ENCODE peak calls at places on chromosome 10, in five cellular contexts. One of them, this sample, is unnamed. For H3K36me3, the result is how much of the 10 kb centered on the place peaks cover.

GRCh38 chr10:34626158-34626557 is 188.9 kb downstream of the PARD3 start:
- DNase-seq in BE2C: no peak
- DNase-seq in psoas muscle: no peak
- DNase-seq in small intestine: no peak
- DNase-seq in Peyer's patch: no peak
- DNase-seq in this sample: no peak

GRCh38 chr10:4678023-4678950 is 147.7 kb upstream of the AKR1E2 start:
- DNase-seq in BE2C: no peak
- DNase-seq in psoas muscle: no peak
- DNase-seq in small intestine: peak
- DNase-seq in Peyer's patch: no peak
- DNase-seq in this sample: no peak

GRCh38 chr10:59622320-59622901 is 87.2 kb downstream of the SLC16A9 start:
- DNase-seq in BE2C: peak
- DNase-seq in psoas muscle: no peak
- DNase-seq in small intestine: peak
- DNase-seq in Peyer's patch: no peak
- DNase-seq in this sample: no peak

GRCh38 chr10:4825868-4826787 is at the start of gene AKR1E2:
- DNase-seq in BE2C: peak
- DNase-seq in psoas muscle: peak
- DNase-seq in small intestine: peak
- DNase-seq in Peyer's patch: peak
- DNase-seq in this sample: peak

GRCh38 chr10:110530131-110530831 is 32.6 kb downstream of the DUSP5 start:
- DNase-seq in BE2C: peak
- DNase-seq in psoas muscle: peak
- DNase-seq in small intestine: peak
- DNase-seq in Peyer's patch: peak
- DNase-seq in this sample: peak

GRCh38 chr10:50936335-50936734 is 50.9 kb upstream of the A1CF start:
- DNase-seq in BE2C: no peak
- DNase-seq in psoas muscle: no peak
- DNase-seq in small intestine: peak
- DNase-seq in Peyer's patch: no peak
- DNase-seq in this sample: no peak

GRCh38 chr10:71006497-71006896 is 118.1 kb upstream of the PCBD1 start:
- DNase-seq in BE2C: no peak
- DNase-seq in psoas muscle: no peak
- DNase-seq in small intestine: no peak
- DNase-seq in Peyer's patch: no peak
- DNase-seq in this sample: no peak

GRCh38 chr10:22704348-22705341 is 9.7 kb downstream of the PIP4K2A start:
- DNase-seq in BE2C: no peak
- DNase-seq in psoas muscle: no peak
- DNase-seq in small intestine: no peak
- DNase-seq in Peyer's patch: no peak
- DNase-seq in this sample: no peak

GRCh38 chr10:118957966-118958365 is 71.5 kb upstream of the NANOS1 start:
- DNase-seq in BE2C: no peak
- DNase-seq in psoas muscle: no peak
- DNase-seq in small intestine: no peak
- DNase-seq in Peyer's patch: no peak
- DNase-seq in this sample: no peak

GRCh38 chr10:14554843-14555205 is 219.9 kb downstream of the FAM107B start:
- DNase-seq in BE2C: no peak
- DNase-seq in psoas muscle: no peak
- DNase-seq in small intestine: no peak
- DNase-seq in Peyer's patch: no peak
- DNase-seq in this sample: no peak

GRCh38 chr10:68973975-68974374 is 14.6 kb upstream of the KIFBP start:
- DNase-seq in BE2C: no peak
- DNase-seq in psoas muscle: no peak
- DNase-seq in small intestine: no peak
- DNase-seq in Peyer's patch: no peak
- DNase-seq in this sample: no peak

DNA sequence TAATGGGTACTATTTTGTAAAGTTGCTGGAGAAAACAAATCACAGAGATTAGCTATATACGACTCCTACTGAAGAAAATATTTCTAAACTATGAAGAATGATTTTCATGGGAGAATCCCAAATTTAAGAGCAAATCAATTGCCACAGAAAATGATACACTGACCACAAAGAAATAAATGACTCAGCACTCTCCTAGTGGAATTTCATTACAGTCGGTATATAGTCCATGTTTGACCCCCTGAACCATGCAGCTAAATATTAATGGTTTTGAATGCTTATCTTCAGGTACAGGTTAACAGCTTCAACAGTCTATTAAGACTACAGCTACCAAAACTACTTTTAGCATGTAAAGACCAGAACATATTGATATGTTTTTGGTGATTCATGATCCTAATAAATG is 65.0 kb downstream of the IDE start:
- DNase-seq in BE2C: no peak
- DNase-seq in psoas muscle: no peak
- DNase-seq in small intestine: no peak
- DNase-seq in Peyer's patch: no peak
- DNase-seq in this sample: no peak
- H3K36me3 ChIP-seq in BE2C: under half
- H3K36me3 ChIP-seq in psoas muscle: under half
- H3K36me3 ChIP-seq in small intestine: under half
- H3K36me3 ChIP-seq in Peyer's patch: under half
- H3K36me3 ChIP-seq in this sample: half or more

DNA sequence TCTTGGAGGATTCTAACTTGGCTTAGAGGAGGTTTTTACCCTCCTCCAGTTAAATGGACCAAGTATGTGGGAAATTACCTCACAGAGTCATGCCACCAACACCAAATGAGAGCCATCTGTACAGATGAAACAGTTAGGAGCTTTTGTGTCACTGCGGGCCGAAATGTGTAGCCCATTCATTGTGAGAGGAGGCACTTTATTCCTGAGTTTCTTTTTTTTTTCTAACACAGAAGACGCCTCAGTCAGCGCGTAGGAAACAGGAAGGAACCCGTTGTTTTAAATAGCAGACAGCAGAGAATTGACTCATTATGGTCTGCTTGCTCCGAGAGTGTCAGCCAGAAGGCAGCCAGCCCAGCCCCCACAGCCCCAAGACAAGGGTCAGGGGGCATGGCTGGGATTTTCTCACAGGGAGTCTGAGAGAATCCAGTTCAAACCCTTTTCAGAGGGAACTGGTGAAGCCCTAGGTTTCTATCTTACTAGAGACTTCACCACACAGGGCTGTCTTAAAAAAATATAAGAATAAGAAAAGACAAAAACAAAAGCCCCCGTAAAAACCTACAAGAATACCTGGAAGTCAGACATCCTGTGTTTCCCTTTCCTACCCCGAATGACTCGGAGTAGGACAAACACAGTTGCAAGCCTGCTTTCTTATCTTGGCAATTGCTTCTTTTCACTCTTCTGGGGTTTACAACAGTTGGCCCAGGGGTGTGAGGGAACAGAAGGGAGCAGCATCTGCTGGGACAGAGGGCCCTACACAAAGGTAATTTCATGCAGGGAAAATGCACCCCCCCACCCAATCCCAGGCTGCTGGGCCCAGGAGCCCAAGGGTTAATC is 220.8 kb downstream of the ARHGAP12 start:
- DNase-seq in BE2C: no peak
- DNase-seq in psoas muscle: peak
- DNase-seq in small intestine: no peak
- DNase-seq in Peyer's patch: no peak
- DNase-seq in this sample: peak
- H3K4me3 ChIP-seq in BE2C: no peak
- H3K4me3 ChIP-seq in psoas muscle: peak
- H3K4me3 ChIP-seq in small intestine: no peak
- H3K4me3 ChIP-seq in Peyer's patch: no peak
- H3K4me3 ChIP-seq in this sample: peak

GRCh38 chr10:1126461-1126860 is 70.3 kb downstream of the WDR37 start:
- DNase-seq in BE2C: no peak
- DNase-seq in psoas muscle: no peak
- DNase-seq in small intestine: no peak
- DNase-seq in Peyer's patch: no peak
- DNase-seq in this sample: no peak
- H3K36me3 ChIP-seq in BE2C: under half
- H3K36me3 ChIP-seq in psoas muscle: under half
- H3K36me3 ChIP-seq in small intestine: under half
- H3K36me3 ChIP-seq in Peyer's patch: under half
- H3K36me3 ChIP-seq in this sample: half or more

DNA sequence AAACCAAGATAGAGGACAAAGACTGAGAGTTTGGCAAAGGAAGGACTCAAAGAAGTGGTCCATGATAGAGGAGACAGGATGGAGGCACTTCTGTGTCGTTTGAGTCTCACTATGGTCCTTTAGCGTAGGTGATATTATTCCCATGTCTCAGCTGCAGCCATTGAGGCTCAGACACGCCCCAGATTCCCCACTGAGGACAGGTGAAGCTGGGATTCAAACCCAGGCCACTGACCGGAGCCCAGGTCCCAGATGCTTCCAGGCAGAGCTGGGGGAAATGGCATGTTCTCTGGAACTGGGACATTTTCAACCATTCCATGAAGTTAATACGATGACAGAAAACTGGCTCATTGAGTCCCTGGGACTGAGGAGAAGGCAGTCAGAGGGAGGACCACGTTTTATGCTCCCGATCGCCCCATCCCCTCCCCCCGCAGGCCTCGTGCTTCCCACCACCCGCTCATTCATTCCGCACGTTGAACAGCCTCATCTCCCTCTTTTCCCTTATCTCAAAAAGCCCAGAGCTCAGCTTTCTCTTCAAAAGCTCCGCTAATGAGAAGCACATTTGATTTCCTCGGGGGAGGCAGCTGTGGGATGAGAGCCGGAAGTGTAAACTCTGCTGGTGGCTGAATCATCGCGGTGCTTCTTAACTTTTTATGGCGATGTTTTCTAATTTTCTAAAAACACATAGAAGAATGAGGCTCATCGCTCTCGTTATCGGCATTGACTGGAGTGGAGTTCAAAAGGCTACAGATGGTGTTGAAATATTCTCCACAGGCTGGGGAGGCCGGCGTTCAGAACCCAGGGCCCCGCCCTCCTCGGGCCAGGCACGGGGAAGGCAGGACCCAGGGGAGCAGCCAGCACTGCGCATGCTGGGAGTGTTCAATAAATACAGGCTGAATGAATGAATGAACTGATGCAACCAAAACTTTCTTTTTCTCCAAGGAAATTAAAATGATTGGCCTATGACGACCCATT is 64.0 kb downstream of the OAT start:
- DNase-seq in BE2C: peak
- DNase-seq in psoas muscle: peak
- DNase-seq in small intestine: peak
- DNase-seq in Peyer's patch: peak
- DNase-seq in this sample: peak
- H3K4me3 ChIP-seq in BE2C: peak
- H3K4me3 ChIP-seq in psoas muscle: peak
- H3K4me3 ChIP-seq in small intestine: peak
- H3K4me3 ChIP-seq in Peyer's patch: peak
- H3K4me3 ChIP-seq in this sample: peak

GRCh38 chr10:93363891-93364648 is 118.1 kb downstream of the MYOF start:
- DNase-seq in BE2C: no peak
- DNase-seq in psoas muscle: peak
- DNase-seq in small intestine: no peak
- DNase-seq in Peyer's patch: no peak
- DNase-seq in this sample: peak

GRCh38 chr10:93368210-93368609 is 113.9 kb downstream of the MYOF start:
- DNase-seq in BE2C: no peak
- DNase-seq in psoas muscle: peak
- DNase-seq in small intestine: no peak
- DNase-seq in Peyer's patch: no peak
- DNase-seq in this sample: no peak

GRCh38 chr10:93369588-93370164 is 112.5 kb downstream of the MYOF start:
- DNase-seq in BE2C: no peak
- DNase-seq in psoas muscle: no peak
- DNase-seq in small intestine: no peak
- DNase-seq in Peyer's patch: no peak
- DNase-seq in this sample: no peak
- H3K36me3 ChIP-seq in BE2C: under half
- H3K36me3 ChIP-seq in psoas muscle: under half
- H3K36me3 ChIP-seq in small intestine: under half
- H3K36me3 ChIP-seq in Peyer's patch: under half
- H3K36me3 ChIP-seq in this sample: half or more

This sample was measured in tibial artery.